ENCODE peak calls at places on chromosome 10, in ten cellular contexts. One of them, this sample, is unnamed.

GRCh38 chr10:110311357-110311949 is 6.7 kb upstream of the SMNDC1 start:
- DNase-seq in psoas muscle: no peak
- DNase-seq in fibroblast of the aortic adventitia: peak; percentile 75
- DNase-seq in ascending aorta: no peak
- DNase-seq in left ventricle myocardium inferior: no peak
- DNase-seq in fibroblast of mammary gland: peak; percentile 80
- DNase-seq in HepG2: peak; percentile 42
- DNase-seq in heart right ventricle: peak; percentile 17
- DNase-seq in endodermal cell: peak; percentile 83
- DNase-seq in right atrium auricular region: no peak
- DNase-seq in this sample: peak; percentile 65

GRCh38 chr10:5888843-5889623 is 660 bp downstream of the ANKRD16 start:
- DNase-seq in ascending aorta: no peak
- DNase-seq in endodermal cell: peak; percentile 87
- DNase-seq in heart right ventricle: peak; percentile 36
- DNase-seq in left ventricle myocardium inferior: peak; percentile 24
- DNase-seq in fibroblast of mammary gland: peak; percentile 11
- DNase-seq in HepG2: peak; percentile 25
- DNase-seq in fibroblast of the aortic adventitia: peak; percentile 15
- DNase-seq in right atrium auricular region: no peak
- DNase-seq in psoas muscle: peak; percentile 37
- DNase-seq in this sample: peak; percentile 22

GRCh38 chr10:29595636-29596225 is 39.0 kb downstream of the SVIL start:
- DNase-seq in psoas muscle: peak; percentile 45
- DNase-seq in fibroblast of mammary gland: no peak
- DNase-seq in endodermal cell: no peak
- DNase-seq in right atrium auricular region: no peak
- DNase-seq in left ventricle myocardium inferior: no peak
- DNase-seq in HepG2: no peak
- DNase-seq in heart right ventricle: no peak
- DNase-seq in fibroblast of the aortic adventitia: no peak
- DNase-seq in ascending aorta: no peak
- DNase-seq in this sample: no peak

GRCh38 chr10:48993627-48994026 is 54.0 kb upstream of the LRRC18 start:
- DNase-seq in endodermal cell: no peak
- DNase-seq in psoas muscle: no peak
- DNase-seq in ascending aorta: no peak
- DNase-seq in heart right ventricle: no peak
- DNase-seq in fibroblast of mammary gland: no peak
- DNase-seq in left ventricle myocardium inferior: no peak
- DNase-seq in fibroblast of the aortic adventitia: peak; percentile 22
- DNase-seq in HepG2: no peak
- DNase-seq in right atrium auricular region: no peak
- DNase-seq in this sample: no peak

GRCh38 chr10:110786172-110786571 is 85.6 kb upstream of the PDCD4 start:
- DNase-seq in HepG2: no peak
- DNase-seq in psoas muscle: no peak
- DNase-seq in endodermal cell: peak; percentile 59
- DNase-seq in ascending aorta: no peak
- DNase-seq in right atrium auricular region: no peak
- DNase-seq in fibroblast of the aortic adventitia: no peak
- DNase-seq in heart right ventricle: no peak
- DNase-seq in fibroblast of mammary gland: no peak
- DNase-seq in left ventricle myocardium inferior: no peak
- DNase-seq in this sample: no peak

GRCh38 chr10:76665029-76665428 is 972.6 kb downstream of the KCNMA1 start:
- DNase-seq in ascending aorta: no peak
- DNase-seq in fibroblast of mammary gland: no peak
- DNase-seq in endodermal cell: no peak
- DNase-seq in HepG2: no peak
- DNase-seq in right atrium auricular region: no peak
- DNase-seq in heart right ventricle: no peak
- DNase-seq in left ventricle myocardium inferior: no peak
- DNase-seq in psoas muscle: no peak
- DNase-seq in fibroblast of the aortic adventitia: no peak
- DNase-seq in this sample: no peak

GRCh38 chr10:21364196-21365114 is 161.0 kb downstream of the SKIDA1 start:
- DNase-seq in fibroblast of the aortic adventitia: peak; percentile 83
- DNase-seq in HepG2: peak; percentile 89
- DNase-seq in left ventricle myocardium inferior: peak; percentile 40
- DNase-seq in endodermal cell: peak; percentile 92
- DNase-seq in right atrium auricular region: peak; percentile 69
- DNase-seq in psoas muscle: peak; percentile 19
- DNase-seq in fibroblast of mammary gland: peak; percentile 70
- DNase-seq in heart right ventricle: peak; percentile 24
- DNase-seq in ascending aorta: no peak
- DNase-seq in this sample: peak; percentile 75

GRCh38 chr10:24771943-24772747 is 48.5 kb upstream of the ARHGAP21 start:
- DNase-seq in heart right ventricle: no peak
- DNase-seq in right atrium auricular region: no peak
- DNase-seq in ascending aorta: no peak
- DNase-seq in fibroblast of the aortic adventitia: peak; percentile 59
- DNase-seq in HepG2: no peak
- DNase-seq in fibroblast of mammary gland: no peak
- DNase-seq in endodermal cell: no peak
- DNase-seq in left ventricle myocardium inferior: no peak
- DNase-seq in psoas muscle: no peak
- DNase-seq in this sample: no peak

GRCh38 chr10:112471878-112472487 is 25.0 kb downstream of the VTI1A start:
- DNase-seq in fibroblast of the aortic adventitia: peak; percentile 75
- DNase-seq in right atrium auricular region: no peak
- DNase-seq in fibroblast of mammary gland: peak; percentile 77
- DNase-seq in left ventricle myocardium inferior: no peak
- DNase-seq in ascending aorta: no peak
- DNase-seq in psoas muscle: no peak
- DNase-seq in heart right ventricle: no peak
- DNase-seq in HepG2: peak; percentile 52
- DNase-seq in endodermal cell: peak; percentile 65
- DNase-seq in this sample: peak; percentile 58

GRCh38 chr10:95445223-95445836 is 115.8 kb downstream of the SORBS1 start:
- DNase-seq in heart right ventricle: peak; percentile 71
- DNase-seq in right atrium auricular region: peak; percentile 90
- DNase-seq in HepG2: no peak
- DNase-seq in left ventricle myocardium inferior: peak; percentile 81
- DNase-seq in fibroblast of mammary gland: peak; percentile 79
- DNase-seq in psoas muscle: peak; percentile 83
- DNase-seq in endodermal cell: no peak
- DNase-seq in fibroblast of the aortic adventitia: peak; percentile 79
- DNase-seq in ascending aorta: peak; percentile 58
- DNase-seq in this sample: peak; percentile 77

GRCh38 chr10:37821237-37821636 is 36.2 kb downstream of the ZNF248 start:
- DNase-seq in endodermal cell: no peak
- DNase-seq in HepG2: peak; percentile 50
- DNase-seq in heart right ventricle: no peak
- DNase-seq in fibroblast of mammary gland: no peak
- DNase-seq in psoas muscle: no peak
- DNase-seq in left ventricle myocardium inferior: no peak
- DNase-seq in fibroblast of the aortic adventitia: no peak
- DNase-seq in ascending aorta: no peak
- DNase-seq in right atrium auricular region: no peak
- DNase-seq in this sample: no peak

GRCh38 chr10:29613791-29614190 is 21.0 kb downstream of the SVIL start:
- DNase-seq in psoas muscle: no peak
- DNase-seq in fibroblast of mammary gland: peak; percentile 34
- DNase-seq in heart right ventricle: no peak
- DNase-seq in HepG2: no peak
- DNase-seq in right atrium auricular region: no peak
- DNase-seq in fibroblast of the aortic adventitia: no peak
- DNase-seq in endodermal cell: peak; percentile 5
- DNase-seq in ascending aorta: no peak
- DNase-seq in left ventricle myocardium inferior: no peak
- DNase-seq in this sample: peak; percentile 70

GRCh38 chr10:1643911-1644810 is 93.2 kb downstream of the ADARB2 start:
- DNase-seq in fibroblast of the aortic adventitia: no peak
- DNase-seq in ascending aorta: no peak
- DNase-seq in heart right ventricle: no peak
- DNase-seq in left ventricle myocardium inferior: no peak
- DNase-seq in right atrium auricular region: peak; percentile 26
- DNase-seq in fibroblast of mammary gland: no peak
- DNase-seq in endodermal cell: no peak
- DNase-seq in psoas muscle: no peak
- DNase-seq in HepG2: no peak
- DNase-seq in this sample: no peak

GRCh38 chr10:118430190-118430589 is 88.1 kb upstream of the FAM204A start:
- DNase-seq in heart right ventricle: no peak
- DNase-seq in left ventricle myocardium inferior: no peak
- DNase-seq in fibroblast of mammary gland: no peak
- DNase-seq in ascending aorta: no peak
- DNase-seq in psoas muscle: no peak
- DNase-seq in HepG2: no peak
- DNase-seq in fibroblast of the aortic adventitia: no peak
- DNase-seq in right atrium auricular region: no peak
- DNase-seq in endodermal cell: no peak
- DNase-seq in this sample: no peak
- H3K4me3 ChIP-seq in heart right ventricle: no peak overlapping the region
- H3K4me3 ChIP-seq in left ventricle myocardium inferior: no peak overlapping the region
- H3K4me3 ChIP-seq in fibroblast of mammary gland: no peak overlapping the region
- H3K4me3 ChIP-seq in ascending aorta: no peak overlapping the region
- H3K4me3 ChIP-seq in psoas muscle: no peak overlapping the region
- H3K4me3 ChIP-seq in HepG2: no peak overlapping the region
- H3K4me3 ChIP-seq in fibroblast of the aortic adventitia: no peak overlapping the region
- H3K4me3 ChIP-seq in right atrium auricular region: no peak overlapping the region
- H3K4me3 ChIP-seq in endodermal cell: no peak overlapping the region
- H3K4me3 ChIP-seq in this sample: no peak overlapping the region

GRCh38 chr10:131223422-131223821 is 88.1 kb downstream of the TCERG1L start:
- DNase-seq in ascending aorta: no peak
- DNase-seq in psoas muscle: no peak
- DNase-seq in endodermal cell: no peak
- DNase-seq in fibroblast of mammary gland: no peak
- DNase-seq in HepG2: no peak
- DNase-seq in left ventricle myocardium inferior: no peak
- DNase-seq in fibroblast of the aortic adventitia: no peak
- DNase-seq in heart right ventricle: no peak
- DNase-seq in right atrium auricular region: no peak
- DNase-seq in this sample: no peak
- TF ChIP-seq CTCF in ascending aorta: no peak
- TF ChIP-seq CTCF in psoas muscle: no peak
- TF ChIP-seq CTCF in endodermal cell: no peak
- TF ChIP-seq CTCF in fibroblast of mammary gland: no peak
- TF ChIP-seq CTCF in HepG2: no peak
- TF ChIP-seq CTCF in left ventricle myocardium inferior: no peak
- TF ChIP-seq CTCF in fibroblast of the aortic adventitia: no peak
- TF ChIP-seq CTCF in heart right ventricle: no peak
- TF ChIP-seq CTCF in right atrium auricular region: no peak
- TF ChIP-seq CTCF in this sample: no peak

GRCh38 chr10:35641430-35642015 is 573 bp downstream of the FZD8 start:
- DNase-seq in fibroblast of the aortic adventitia: peak; percentile 37
- DNase-seq in endodermal cell: no peak
- DNase-seq in left ventricle myocardium inferior: no peak
- DNase-seq in psoas muscle: no peak
- DNase-seq in heart right ventricle: no peak
- DNase-seq in HepG2: no peak
- DNase-seq in right atrium auricular region: no peak
- DNase-seq in fibroblast of mammary gland: peak; percentile 33
- DNase-seq in ascending aorta: no peak
- DNase-seq in this sample: peak; percentile 21

GRCh38 chr10:35639651-35640311 is 2.3 kb downstream of the FZD8 start:
- DNase-seq in HepG2: no peak
- DNase-seq in endodermal cell: peak; percentile 87
- DNase-seq in left ventricle myocardium inferior: peak; percentile 19
- DNase-seq in psoas muscle: peak; percentile 32
- DNase-seq in heart right ventricle: peak; percentile 21
- DNase-seq in ascending aorta: no peak
- DNase-seq in right atrium auricular region: no peak
- DNase-seq in fibroblast of mammary gland: peak; percentile 44
- DNase-seq in fibroblast of the aortic adventitia: peak; percentile 55
- DNase-seq in this sample: peak; percentile 54

GRCh38 chr10:35642023-35642792 is at the start of gene FZD8:
- DNase-seq in left ventricle myocardium inferior: peak; percentile 92
- DNase-seq in psoas muscle: peak; percentile 93
- DNase-seq in fibroblast of the aortic adventitia: peak; percentile 93
- DNase-seq in ascending aorta: peak; percentile 63
- DNase-seq in fibroblast of mammary gland: peak; percentile 86
- DNase-seq in endodermal cell: peak; percentile 98
- DNase-seq in HepG2: peak; percentile 68
- DNase-seq in heart right ventricle: peak; percentile 93
- DNase-seq in right atrium auricular region: peak; percentile 93
- DNase-seq in this sample: peak; percentile 96

GRCh38 chr10:35640474-35640873 is 1.6 kb downstream of the FZD8 start:
- DNase-seq in ascending aorta: no peak
- DNase-seq in HepG2: peak; percentile 4
- DNase-seq in right atrium auricular region: peak; percentile 70
- DNase-seq in fibroblast of the aortic adventitia: peak; percentile 74
- DNase-seq in endodermal cell: peak; percentile 87
- DNase-seq in psoas muscle: peak; percentile 78
- DNase-seq in left ventricle myocardium inferior: peak; percentile 69
- DNase-seq in fibroblast of mammary gland: peak; percentile 65
- DNase-seq in heart right ventricle: peak; percentile 72
- DNase-seq in this sample: peak; percentile 66

GRCh38 chr10:35640951-35641429 is 1.1 kb downstream of the FZD8 start:
- DNase-seq in psoas muscle: peak; percentile 68
- DNase-seq in HepG2: peak; percentile 32
- DNase-seq in endodermal cell: peak; percentile 88
- DNase-seq in ascending aorta: no peak
- DNase-seq in heart right ventricle: peak; percentile 67
- DNase-seq in fibroblast of the aortic adventitia: peak; percentile 85
- DNase-seq in left ventricle myocardium inferior: peak; percentile 63
- DNase-seq in fibroblast of mammary gland: peak; percentile 81
- DNase-seq in right atrium auricular region: peak; percentile 69
- DNase-seq in this sample: peak; percentile 86
- H3K4me3 ChIP-seq in psoas muscle: peak overlapping the region; percentile 95
- H3K4me3 ChIP-seq in HepG2: peak overlapping the region; percentile 51
- H3K4me3 ChIP-seq in endodermal cell: peak overlapping the region; percentile 94
- H3K4me3 ChIP-seq in ascending aorta: peak overlapping the region; percentile 76
- H3K4me3 ChIP-seq in heart right ventricle: peak overlapping the region; percentile 75
- H3K4me3 ChIP-seq in fibroblast of the aortic adventitia: peak overlapping the region; percentile 84
- H3K4me3 ChIP-seq in left ventricle myocardium inferior: peak overlapping the region; percentile 88
- H3K4me3 ChIP-seq in fibroblast of mammary gland: peak overlapping the region; percentile 62
- H3K4me3 ChIP-seq in right atrium auricular region: peak overlapping the region; percentile 79
- H3K4me3 ChIP-seq in this sample: peak overlapping the region; percentile 58

GRCh38 chr10:61608255-61609040 is 54.3 kb upstream of the CABCOCO1 start:
- DNase-seq in fibroblast of the aortic adventitia: peak; percentile 44
- DNase-seq in ascending aorta: no peak
- DNase-seq in fibroblast of mammary gland: peak; percentile 6
- DNase-seq in HepG2: no peak
- DNase-seq in psoas muscle: no peak
- DNase-seq in heart right ventricle: no peak
- DNase-seq in right atrium auricular region: no peak
- DNase-seq in left ventricle myocardium inferior: no peak
- DNase-seq in endodermal cell: no peak
- DNase-seq in this sample: peak; percentile 16
- TF ChIP-seq CTCF in fibroblast of the aortic adventitia: no peak
- TF ChIP-seq CTCF in ascending aorta: no peak
- TF ChIP-seq CTCF in fibroblast of mammary gland: no peak
- TF ChIP-seq CTCF in HepG2: no peak
- TF ChIP-seq CTCF in psoas muscle: no peak
- TF ChIP-seq CTCF in heart right ventricle: no peak
- TF ChIP-seq CTCF in right atrium auricular region: no peak
- TF ChIP-seq CTCF in left ventricle myocardium inferior: no peak
- TF ChIP-seq CTCF in endodermal cell: no peak
- TF ChIP-seq CTCF in this sample: no peak

GRCh38 chr10:100724531-100725027 is 20.8 kb upstream of the PAX2 start:
- DNase-seq in left ventricle myocardium inferior: no peak
- DNase-seq in fibroblast of mammary gland: no peak
- DNase-seq in heart right ventricle: no peak
- DNase-seq in ascending aorta: no peak
- DNase-seq in endodermal cell: peak; percentile 66
- DNase-seq in right atrium auricular region: no peak
- DNase-seq in HepG2: no peak
- DNase-seq in fibroblast of the aortic adventitia: no peak
- DNase-seq in psoas muscle: no peak
- DNase-seq in this sample: no peak
- H3K4me3 ChIP-seq in left ventricle myocardium inferior: peak overlapping the region; percentile 33
- H3K4me3 ChIP-seq in fibroblast of mammary gland: no peak overlapping the region
- H3K4me3 ChIP-seq in heart right ventricle: no peak overlapping the region
- H3K4me3 ChIP-seq in ascending aorta: no peak overlapping the region
- H3K4me3 ChIP-seq in endodermal cell: peak overlapping the region; percentile 66
- H3K4me3 ChIP-seq in right atrium auricular region: no peak overlapping the region
- H3K4me3 ChIP-seq in HepG2: no peak overlapping the region
- H3K4me3 ChIP-seq in fibroblast of the aortic adventitia: no peak overlapping the region
- H3K4me3 ChIP-seq in psoas muscle: no peak overlapping the region
- H3K4me3 ChIP-seq in this sample: no peak overlapping the region